ENCODE peak calls at places on chromosomes 13 and 19, in six cellular contexts. One of them, this sample, is unnamed.

GRCh38 chr19:45094158-45094557 is 1.2 kb downstream of the PPP1R37 start:
- DNase-seq in AG04450: no peak
- DNase-seq in astrocyte of the spinal cord: no peak
- DNase-seq in pancreas: no peak
- DNase-seq in neural progenitor cell: no peak
- DNase-seq in Peyer's patch: no peak
- DNase-seq in this sample: no peak

GRCh38 chr13:113589961-113590339 is 5.4 kb downstream of the TFDP1 start:
- DNase-seq in neural progenitor cell: no peak
- DNase-seq in pancreas: no peak
- DNase-seq in astrocyte of the spinal cord: no peak
- DNase-seq in Peyer's patch: peak
- DNase-seq in AG04450: no peak
- DNase-seq in this sample: no peak

GRCh38 chr13:27770809-27771208 is 21.5 kb upstream of the GSX1 start:
- DNase-seq in Peyer's patch: peak
- DNase-seq in neural progenitor cell: peak
- DNase-seq in astrocyte of the spinal cord: no peak
- DNase-seq in AG04450: no peak
- DNase-seq in pancreas: no peak
- DNase-seq in this sample: peak

GRCh38 chr13:113863511-113864302 is at the start of gene GAS6:
- DNase-seq in Peyer's patch: peak
- DNase-seq in AG04450: no peak
- DNase-seq in astrocyte of the spinal cord: peak
- DNase-seq in pancreas: peak
- DNase-seq in neural progenitor cell: peak
- DNase-seq in this sample: peak

GRCh38 chr13:33624253-33624652 is 193.7 kb upstream of the RFC3 start:
- DNase-seq in pancreas: no peak
- DNase-seq in astrocyte of the spinal cord: no peak
- DNase-seq in AG04450: no peak
- DNase-seq in neural progenitor cell: no peak
- DNase-seq in Peyer's patch: no peak
- DNase-seq in this sample: no peak

GRCh38 chr19:39677931-39678889 is 22.5 kb downstream of the LGALS16 start:
- DNase-seq in astrocyte of the spinal cord: no peak
- DNase-seq in neural progenitor cell: no peak
- DNase-seq in Peyer's patch: no peak
- DNase-seq in pancreas: no peak
- DNase-seq in AG04450: no peak
- DNase-seq in this sample: peak

GRCh38 chr13:70967564-70967963 is 859.3 kb upstream of the KLHL1 start:
- DNase-seq in pancreas: peak
- DNase-seq in Peyer's patch: no peak
- DNase-seq in neural progenitor cell: no peak
- DNase-seq in AG04450: no peak
- DNase-seq in astrocyte of the spinal cord: no peak
- DNase-seq in this sample: no peak

GRCh38 chr13:74835579-74835978 is 646.4 kb downstream of the TBC1D4 start:
- DNase-seq in Peyer's patch: no peak
- DNase-seq in neural progenitor cell: no peak
- DNase-seq in pancreas: no peak
- DNase-seq in AG04450: no peak
- DNase-seq in astrocyte of the spinal cord: no peak
- DNase-seq in this sample: no peak

GRCh38 chr13:100875392-100876043 is 200.9 kb upstream of the TMTC4 start:
- DNase-seq in neural progenitor cell: no peak
- DNase-seq in AG04450: peak
- DNase-seq in Peyer's patch: no peak
- DNase-seq in astrocyte of the spinal cord: peak
- DNase-seq in pancreas: no peak
- DNase-seq in this sample: peak

GRCh38 chr19:9324584-9324962 is 594 bp downstream of the ZNF559 start:
- DNase-seq in astrocyte of the spinal cord: no peak
- DNase-seq in AG04450: no peak
- DNase-seq in pancreas: no peak
- DNase-seq in neural progenitor cell: no peak
- DNase-seq in Peyer's patch: no peak
- DNase-seq in this sample: no peak

GRCh38 chr19:9329999-9330398 is 6.0 kb downstream of the ZNF559 start:
- DNase-seq in pancreas: no peak
- DNase-seq in astrocyte of the spinal cord: no peak
- DNase-seq in AG04450: no peak
- DNase-seq in Peyer's patch: no peak
- DNase-seq in neural progenitor cell: no peak
- DNase-seq in this sample: no peak

GRCh38 chr19:9321338-9321737 is 2.6 kb upstream of the ZNF559 start:
- DNase-seq in astrocyte of the spinal cord: no peak
- DNase-seq in neural progenitor cell: no peak
- DNase-seq in pancreas: no peak
- DNase-seq in Peyer's patch: no peak
- DNase-seq in AG04450: no peak
- DNase-seq in this sample: no peak

GRCh38 chr19:9323557-9323918 is 441 bp upstream of the ZNF559 start:
- DNase-seq in AG04450: peak
- DNase-seq in astrocyte of the spinal cord: peak
- DNase-seq in neural progenitor cell: no peak
- DNase-seq in Peyer's patch: peak
- DNase-seq in pancreas: peak
- DNase-seq in this sample: peak

GRCh38 chr19:9323919-9324583 is at the start of gene ZNF559:
- DNase-seq in AG04450: peak
- DNase-seq in astrocyte of the spinal cord: peak
- DNase-seq in neural progenitor cell: peak
- DNase-seq in pancreas: peak
- DNase-seq in Peyer's patch: peak
- DNase-seq in this sample: peak
- TF ChIP-seq CTCF in AG04450: peak
- TF ChIP-seq CTCF in astrocyte of the spinal cord: peak
- TF ChIP-seq CTCF in neural progenitor cell: peak
- TF ChIP-seq CTCF in pancreas: peak
- TF ChIP-seq CTCF in Peyer's patch: peak
- TF ChIP-seq CTCF in this sample: peak

GRCh38 chr19:16324064-16324383 is 602 bp upstream of the KLF2 start:
- DNase-seq in pancreas: no peak
- DNase-seq in neural progenitor cell: no peak
- DNase-seq in Peyer's patch: no peak
- DNase-seq in AG04450: no peak
- DNase-seq in astrocyte of the spinal cord: no peak
- DNase-seq in this sample: no peak
- H3K4me3 ChIP-seq in pancreas: peak
- H3K4me3 ChIP-seq in neural progenitor cell: peak
- H3K4me3 ChIP-seq in Peyer's patch: peak
- H3K4me3 ChIP-seq in AG04450: peak
- H3K4me3 ChIP-seq in astrocyte of the spinal cord: peak
- H3K4me3 ChIP-seq in this sample: peak

GRCh38 chr13:112119192-112120030 is 52.5 kb downstream of the SOX1 start:
- DNase-seq in neural progenitor cell: no peak
- DNase-seq in pancreas: no peak
- DNase-seq in Peyer's patch: no peak
- DNase-seq in AG04450: no peak
- DNase-seq in astrocyte of the spinal cord: no peak
- DNase-seq in this sample: no peak
- TF ChIP-seq CTCF in neural progenitor cell: no peak
- TF ChIP-seq CTCF in pancreas: no peak
- TF ChIP-seq CTCF in Peyer's patch: no peak
- TF ChIP-seq CTCF in AG04450: no peak
- TF ChIP-seq CTCF in astrocyte of the spinal cord: no peak
- TF ChIP-seq CTCF in this sample: no peak

GRCh38 chr13:43688230-43688907 is 98.4 kb downstream of the ENOX1 start:
- DNase-seq in neural progenitor cell: no peak
- DNase-seq in Peyer's patch: no peak
- DNase-seq in pancreas: no peak
- DNase-seq in AG04450: no peak
- DNase-seq in astrocyte of the spinal cord: no peak
- DNase-seq in this sample: no peak
- H3K4me3 ChIP-seq in neural progenitor cell: no peak
- H3K4me3 ChIP-seq in Peyer's patch: no peak
- H3K4me3 ChIP-seq in pancreas: no peak
- H3K4me3 ChIP-seq in AG04450: no peak
- H3K4me3 ChIP-seq in astrocyte of the spinal cord: no peak
- H3K4me3 ChIP-seq in this sample: no peak

GRCh38 chr13:51923983-51924539 is 62.3 kb downstream of the CCDC70 start:
- DNase-seq in neural progenitor cell: peak
- DNase-seq in astrocyte of the spinal cord: no peak
- DNase-seq in Peyer's patch: no peak
- DNase-seq in pancreas: no peak
- DNase-seq in AG04450: no peak
- DNase-seq in this sample: no peak
- TF ChIP-seq CTCF in neural progenitor cell: peak
- TF ChIP-seq CTCF in astrocyte of the spinal cord: peak
- TF ChIP-seq CTCF in Peyer's patch: no peak
- TF ChIP-seq CTCF in pancreas: no peak
- TF ChIP-seq CTCF in AG04450: peak
- TF ChIP-seq CTCF in this sample: peak

GRCh38 chr19:12200020-12200419 is 37.1 kb downstream of the ZNF136 start:
- DNase-seq in Peyer's patch: no peak
- DNase-seq in AG04450: no peak
- DNase-seq in astrocyte of the spinal cord: no peak
- DNase-seq in pancreas: no peak
- DNase-seq in neural progenitor cell: no peak
- DNase-seq in this sample: no peak

GRCh38 chr19:12194827-12195500 is 32.1 kb downstream of the ZNF136 start:
- DNase-seq in astrocyte of the spinal cord: peak
- DNase-seq in AG04450: peak
- DNase-seq in pancreas: peak
- DNase-seq in neural progenitor cell: no peak
- DNase-seq in Peyer's patch: peak
- DNase-seq in this sample: peak

GRCh38 chr19:12198136-12198535 is 35.2 kb downstream of the ZNF136 start:
- DNase-seq in AG04450: no peak
- DNase-seq in pancreas: no peak
- DNase-seq in neural progenitor cell: no peak
- DNase-seq in Peyer's patch: no peak
- DNase-seq in astrocyte of the spinal cord: no peak
- DNase-seq in this sample: no peak

GRCh38 chr19:12195501-12195860 is 32.6 kb downstream of the ZNF136 start:
- DNase-seq in AG04450: no peak
- DNase-seq in pancreas: no peak
- DNase-seq in neural progenitor cell: no peak
- DNase-seq in Peyer's patch: no peak
- DNase-seq in astrocyte of the spinal cord: no peak
- DNase-seq in this sample: no peak
- H3K4me3 ChIP-seq in AG04450: peak
- H3K4me3 ChIP-seq in pancreas: peak
- H3K4me3 ChIP-seq in neural progenitor cell: no peak
- H3K4me3 ChIP-seq in Peyer's patch: peak
- H3K4me3 ChIP-seq in astrocyte of the spinal cord: peak
- H3K4me3 ChIP-seq in this sample: peak

GRCh38 chr13:36395280-36395679 is 37.0 kb upstream of the CCNA1 start:
- DNase-seq in neural progenitor cell: no peak
- DNase-seq in AG04450: peak
- DNase-seq in pancreas: no peak
- DNase-seq in astrocyte of the spinal cord: peak
- DNase-seq in Peyer's patch: no peak
- DNase-seq in this sample: peak
- TF ChIP-seq CTCF in neural progenitor cell: peak
- TF ChIP-seq CTCF in AG04450: peak
- TF ChIP-seq CTCF in pancreas: peak
- TF ChIP-seq CTCF in astrocyte of the spinal cord: peak
- TF ChIP-seq CTCF in Peyer's patch: peak
- TF ChIP-seq CTCF in this sample: peak

GRCh38 chr19:4977299-4978174 is 8.6 kb downstream of the KDM4B start:
- DNase-seq in pancreas: peak
- DNase-seq in Peyer's patch: no peak
- DNase-seq in neural progenitor cell: no peak
- DNase-seq in AG04450: peak
- DNase-seq in astrocyte of the spinal cord: peak
- DNase-seq in this sample: peak
- H3K4me3 ChIP-seq in pancreas: no peak
- H3K4me3 ChIP-seq in Peyer's patch: no peak
- H3K4me3 ChIP-seq in neural progenitor cell: no peak
- H3K4me3 ChIP-seq in AG04450: peak
- H3K4me3 ChIP-seq in astrocyte of the spinal cord: no peak
- H3K4me3 ChIP-seq in this sample: peak

GRCh38 chr19:48636859-48637448 is at the start of gene DBP:
- DNase-seq in pancreas: peak
- DNase-seq in Peyer's patch: peak
- DNase-seq in AG04450: no peak
- DNase-seq in neural progenitor cell: no peak
- DNase-seq in astrocyte of the spinal cord: no peak
- DNase-seq in this sample: no peak
- TF ChIP-seq CTCF in pancreas: no peak
- TF ChIP-seq CTCF in Peyer's patch: peak
- TF ChIP-seq CTCF in AG04450: peak
- TF ChIP-seq CTCF in neural progenitor cell: peak
- TF ChIP-seq CTCF in astrocyte of the spinal cord: peak
- TF ChIP-seq CTCF in this sample: peak